ENCODE peak calls at places on chromosomes 13 and 19, in six cellular contexts. H is ovary; J is activated CD8-positive, alpha-beta T cell treated with anti-CD3 and anti-CD28 coated beads for 36 hours; B is HFF-Myc; P is type B pancreatic cell; V is suprapubic skin. I is an unnamed sample.

GRCh38 chr13:111852701-111853100 is 214.2 kb upstream of the SOX1 start:
- DNase-seq in V (no peak), J (no peak), P (peak; percentile 63), B (no peak), H (no peak), I (no peak)

GRCh38 chr19:11495481-11495880 is 10.2 kb downstream of the ZNF653 start:
- DNase-seq in P (no peak), V (no peak), B (no peak), J (no peak), H (no peak), I (no peak)

GRCh38 chr19:6997679-6998445 is 23.4 kb downstream of the MBD3L2B start:
- DNase-seq in B (no peak), V (no peak), J (no peak), H (no peak), P (no peak), I (peak; percentile 28)

GRCh38 chr19:45455707-45456499 is 11.9 kb upstream of the FOSB start:
- DNase-seq in J (peak; percentile 86), H (peak; percentile 96), V (peak; percentile 97), P (peak; percentile 87), B (no peak), I (peak; percentile 81)

GRCh38 chr19:43372462-43372861 is 19.0 kb downstream of the CD177 start:
- DNase-seq in P (no peak), H (no peak), J (no peak), B (no peak), V (no peak), I (no peak)

GRCh38 chr13:62453761-62454160 is 1038.1 kb upstream of the PCDH20 start:
- DNase-seq in B (no peak), H (no peak), J (no peak), P (no peak), V (no peak), I (no peak)

GRCh38 chr19:49837009-49837310 is 14.0 kb upstream of the PTOV1 start:
- DNase-seq in B (no peak), P (peak; percentile 62), J (no peak), V (no peak), H (no peak), I (no peak)

GRCh38 chr19:43380771-43381386 is 27.4 kb downstream of the CD177 start:
- DNase-seq in P (no peak), B (no peak), J (no peak), V (no peak), H (no peak), I (peak; percentile 39)

GRCh38 chr13:100428966-100429365 is 159.6 kb downstream of the GGACT start:
- DNase-seq in P (no peak), V (no peak), B (no peak), J (no peak), H (no peak), I (no peak)

GRCh38 chr13:84649853-84650252 is 767.6 kb upstream of the SLITRK1 start:
- DNase-seq in B (no peak), J (no peak), V (no peak), P (no peak), H (no peak), I (no peak)

GRCh38 chr19:10871711-10872550 is 578 bp downstream of the CARM1 start:
- DNase-seq in J (peak; percentile 52), V (peak; percentile 87), P (peak; percentile 77), H (peak; percentile 67), B (no peak), I (no peak)

GRCh38 chr13:98520674-98521449 is 56.0 kb downstream of the STK24 start:
- DNase-seq in H (no peak), B (no peak), P (no peak), J (no peak), V (no peak), I (no peak)

GRCh38 chr13:20672772-20673171 is 30.7 kb upstream of the IL17D start:
- DNase-seq in B (no peak), V (no peak), J (no peak), P (no peak), H (no peak), I (no peak)

GRCh38 chr13:44306401-44307192 is 67.0 kb upstream of the SERP2 start:
- DNase-seq in B (peak; percentile 83), V (no peak), J (no peak), P (no peak), H (peak; percentile 83), I (no peak)

GRCh38 chr19:6260912-6261636 is 18.7 kb downstream of the MLLT1 start:
- DNase-seq in B (no peak), J (peak; percentile 61), P (no peak), H (peak; percentile 31), V (no peak), I (peak; percentile 56)

GRCh38 chr19:12913871-12914690 is 5.0 kb downstream of the SYCE2 start:
- DNase-seq in J (peak; percentile 80), P (no peak), B (no peak), H (no peak), V (no peak), I (no peak)

GRCh38 chr19:49590971-49591730 is at the start of gene PRR12:
- DNase-seq in H (peak; percentile 74), P (no peak), J (peak; percentile 85), V (no peak), B (no peak), I (peak; percentile 84)

GRCh38 chr19:54141356-54141755 is 3.8 kb downstream of the CNOT3 start:
- DNase-seq in H (no peak), V (no peak), B (peak; percentile 56), P (no peak), J (no peak), I (no peak)

GRCh38 chr19:18340990-18341868 is 831 bp downstream of the PGPEP1 start:
- DNase-seq in P (no peak), B (no peak), J (peak; percentile 88), H (peak; percentile 73), V (peak; percentile 77), I (peak; percentile 88)

GRCh38 chr13:29282096-29282495 is 313.4 kb downstream of the SLC7A1 start:
- DNase-seq in J (no peak), H (no peak), V (no peak), P (no peak), B (no peak), I (no peak)

GRCh38 chr13:34156841-34157365 is 339.0 kb downstream of the RFC3 start:
- DNase-seq in B (peak; percentile 93), H (peak; percentile 52), V (peak; percentile 62), P (no peak), J (peak; percentile 77), I (peak; percentile 54)

GRCh38 chr13:40168425-40169155 is 497.9 kb downstream of the FOXO1 start:
- DNase-seq in H (no peak), B (no peak), P (no peak), J (no peak), V (no peak), I (no peak)

GRCh38 chr13:40169476-40169875 is 497.0 kb downstream of the FOXO1 start:
- DNase-seq in P (no peak), J (no peak), B (no peak), H (no peak), V (no peak), I (no peak)

GRCh38 chr13:40170091-40170490 is 496.4 kb downstream of the FOXO1 start:
- DNase-seq in V (no peak), P (no peak), B (no peak), H (no peak), J (no peak), I (no peak)

GRCh38 chr13:40165533-40165932 is 500.9 kb downstream of the FOXO1 start:
- DNase-seq in P (no peak), V (no peak), B (no peak), H (no peak), J (no peak), I (no peak)

DNA sequence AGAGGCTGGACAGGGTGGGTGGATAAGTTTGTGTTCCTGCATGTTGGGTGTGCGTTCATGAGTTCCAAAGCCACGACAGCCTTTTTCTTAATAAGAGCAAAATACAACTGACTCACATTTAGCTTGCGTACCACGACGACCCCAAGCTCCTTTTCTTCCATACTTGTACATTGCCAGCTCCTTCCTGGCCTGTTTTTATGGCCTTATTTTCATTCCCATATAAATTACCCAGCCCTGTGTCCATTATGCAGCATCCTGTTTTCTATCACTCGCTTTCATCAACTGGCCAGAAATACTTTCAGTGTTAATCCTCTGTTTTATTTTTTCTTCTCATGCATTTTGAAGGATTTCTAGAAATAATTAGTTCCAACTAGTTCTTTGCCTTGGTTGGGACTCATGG is 499.1 kb downstream of the FOXO1 start:
- DNase-seq in V (no peak), P (no peak), B (no peak), H (no peak), J (no peak), I (no peak)
- TF ChIP-seq CTCF in V (no peak), P (no peak), B (no peak), H (no peak), J (no peak), I (no peak)

DNA sequence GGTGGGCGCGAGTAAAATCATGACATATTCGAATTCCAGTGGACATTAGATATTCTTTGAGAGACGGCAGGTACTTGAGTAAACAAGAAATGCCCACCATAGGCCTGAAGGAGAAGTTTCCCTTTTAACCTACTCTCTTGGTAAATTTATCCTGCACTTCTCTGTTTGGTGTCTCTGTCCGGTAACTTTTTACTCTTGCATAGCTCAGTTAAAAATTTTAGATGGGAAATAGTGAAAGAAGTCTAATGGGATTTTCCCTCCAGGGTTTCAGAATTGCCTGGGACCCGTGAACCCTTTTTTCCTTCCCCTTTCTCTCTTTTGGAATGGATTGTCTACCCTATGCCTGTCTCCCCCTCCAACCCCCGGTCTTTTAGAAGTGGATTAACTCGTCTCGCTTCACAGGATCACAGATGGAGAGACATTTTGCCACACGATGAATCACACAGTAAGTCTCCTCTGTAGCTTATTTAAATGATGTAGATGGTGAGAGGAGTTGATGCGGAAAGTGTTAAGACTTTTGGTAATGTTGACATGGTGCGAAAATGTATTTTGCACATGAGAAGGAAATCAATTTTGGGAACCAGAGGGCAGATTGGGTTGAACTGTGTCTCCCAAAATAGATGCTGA is 511 bp upstream of the MIPEP start:
- DNase-seq in P (no peak), J (no peak), B (no peak), V (no peak), H (no peak), I (no peak)
- TF ChIP-seq CTCF in P (peak; percentile 31), J (no peak), B (no peak), V (no peak), H (no peak), I (no peak)

GRCh38 chr13:22736084-22736767 is 444.6 kb upstream of the SGCG start:
- DNase-seq in V (no peak), B (no peak), J (no peak), H (no peak), P (no peak), I (no peak)
- TF ChIP-seq CTCF in V (no peak), B (no peak), J (no peak), H (no peak), P (no peak), I (no peak)

GRCh38 chr19:14091086-14091884 is 734 bp upstream of the SAMD1 start:
- DNase-seq in J (peak; percentile 79), P (no peak), H (no peak), V (peak; percentile 82), B (no peak), I (peak; percentile 92)

GRCh38 chr19:14090509-14091085 is at the start of gene SAMD1:
- DNase-seq in P (peak; percentile 86), H (peak; percentile 95), V (peak; percentile 95), B (no peak), J (peak; percentile 92), I (peak; percentile 89)

GRCh38 chr19:14089662-14090508 is 666 bp downstream of the SAMD1 start:
- DNase-seq in V (peak; percentile 75), B (no peak), H (peak; percentile 59), P (no peak), J (peak; percentile 64), I (peak; percentile 45)

GRCh38 chr19:14088634-14089411 is 1.7 kb downstream of the SAMD1 start:
- DNase-seq in P (no peak), H (no peak), B (no peak), J (no peak), V (no peak), I (no peak)

DNA sequence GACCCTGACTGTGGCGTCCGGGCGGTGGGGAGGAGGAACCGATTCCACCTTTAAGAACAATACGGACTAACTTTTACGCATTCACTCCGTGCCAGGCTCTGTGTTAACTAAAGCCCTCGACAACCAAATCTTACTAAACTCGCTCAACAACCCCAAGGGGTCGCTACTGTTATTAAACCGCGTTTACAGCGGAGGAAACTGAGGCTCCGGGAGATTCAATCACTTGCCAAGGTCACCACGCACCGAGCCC is 1.2 kb downstream of the SAMD1 start:
- DNase-seq in H (no peak), V (no peak), P (no peak), J (no peak), B (no peak), I (no peak)
- TF ChIP-seq CTCF in H (no peak), V (no peak), P (peak; percentile 50), J (peak; percentile 51), B (peak; percentile 12), I (peak; percentile 27)